ENCODE peak calls at places on chromosomes 12 and 14, in nine cellular contexts. One of them, this sample, is unnamed.

GRCh38 chr12:94954029-94954685 is 49.3 kb downstream of the NDUFA12 start:
- DNase-seq in activated T-helper 1 cell treated with anti-CD3 and anti-CD28 coated beads, Interleukin-2, amount 50 U/mL, for 16 hours: no peak
- DNase-seq in anterior cingulate cortex: no peak
- DNase-seq in iris pigment epithelial cell: peak
- DNase-seq in NCI-H1694: no peak
- DNase-seq in epithelial cell of proximal tubule: no peak
- DNase-seq in HTR-8/SVneo: peak
- DNase-seq in naive thymus-derived CD8-positive, alpha-beta T cell: no peak
- DNase-seq in C1 segment of cervical spinal cord: no peak
- DNase-seq in this sample: no peak

GRCh38 chr14:54622189-54622958 is 55.4 kb downstream of the SAMD4A start:
- DNase-seq in activated T-helper 1 cell treated with anti-CD3 and anti-CD28 coated beads, Interleukin-2, amount 50 U/mL, for 16 hours: no peak
- DNase-seq in anterior cingulate cortex: no peak
- DNase-seq in iris pigment epithelial cell: no peak
- DNase-seq in NCI-H1694: no peak
- DNase-seq in epithelial cell of proximal tubule: no peak
- DNase-seq in HTR-8/SVneo: no peak
- DNase-seq in naive thymus-derived CD8-positive, alpha-beta T cell: no peak
- DNase-seq in C1 segment of cervical spinal cord: no peak
- DNase-seq in this sample: peak

GRCh38 chr12:108752387-108752786 is 21.1 kb upstream of the CORO1C start:
- DNase-seq in activated T-helper 1 cell treated with anti-CD3 and anti-CD28 coated beads, Interleukin-2, amount 50 U/mL, for 16 hours: no peak
- DNase-seq in anterior cingulate cortex: no peak
- DNase-seq in iris pigment epithelial cell: no peak
- DNase-seq in NCI-H1694: peak
- DNase-seq in epithelial cell of proximal tubule: no peak
- DNase-seq in HTR-8/SVneo: no peak
- DNase-seq in naive thymus-derived CD8-positive, alpha-beta T cell: no peak
- DNase-seq in C1 segment of cervical spinal cord: no peak
- DNase-seq in this sample: no peak

GRCh38 chr12:52432559-52433207 is 1.5 kb downstream of the KRT75 start:
- DNase-seq in activated T-helper 1 cell treated with anti-CD3 and anti-CD28 coated beads, Interleukin-2, amount 50 U/mL, for 16 hours: no peak
- DNase-seq in anterior cingulate cortex: no peak
- DNase-seq in iris pigment epithelial cell: no peak
- DNase-seq in NCI-H1694: no peak
- DNase-seq in epithelial cell of proximal tubule: no peak
- DNase-seq in HTR-8/SVneo: no peak
- DNase-seq in naive thymus-derived CD8-positive, alpha-beta T cell: no peak
- DNase-seq in C1 segment of cervical spinal cord: no peak
- DNase-seq in this sample: no peak

GRCh38 chr12:31705651-31706050 is 23.2 kb downstream of the AMN1 start:
- DNase-seq in activated T-helper 1 cell treated with anti-CD3 and anti-CD28 coated beads, Interleukin-2, amount 50 U/mL, for 16 hours: no peak
- DNase-seq in anterior cingulate cortex: no peak
- DNase-seq in iris pigment epithelial cell: no peak
- DNase-seq in NCI-H1694: no peak
- DNase-seq in epithelial cell of proximal tubule: no peak
- DNase-seq in HTR-8/SVneo: no peak
- DNase-seq in naive thymus-derived CD8-positive, alpha-beta T cell: no peak
- DNase-seq in C1 segment of cervical spinal cord: no peak
- DNase-seq in this sample: no peak

GRCh38 chr14:76784266-76784874 is 23.1 kb downstream of the VASH1 start:
- DNase-seq in activated T-helper 1 cell treated with anti-CD3 and anti-CD28 coated beads, Interleukin-2, amount 50 U/mL, for 16 hours: no peak
- DNase-seq in anterior cingulate cortex: no peak
- DNase-seq in iris pigment epithelial cell: no peak
- DNase-seq in NCI-H1694: no peak
- DNase-seq in epithelial cell of proximal tubule: no peak
- DNase-seq in HTR-8/SVneo: no peak
- DNase-seq in naive thymus-derived CD8-positive, alpha-beta T cell: no peak
- DNase-seq in C1 segment of cervical spinal cord: no peak
- DNase-seq in this sample: no peak

GRCh38 chr14:69069020-69069421 is 83.9 kb downstream of the DCAF5 start:
- DNase-seq in activated T-helper 1 cell treated with anti-CD3 and anti-CD28 coated beads, Interleukin-2, amount 50 U/mL, for 16 hours: no peak
- DNase-seq in anterior cingulate cortex: peak
- DNase-seq in iris pigment epithelial cell: peak
- DNase-seq in NCI-H1694: no peak
- DNase-seq in epithelial cell of proximal tubule: peak
- DNase-seq in HTR-8/SVneo: no peak
- DNase-seq in naive thymus-derived CD8-positive, alpha-beta T cell: no peak
- DNase-seq in C1 segment of cervical spinal cord: no peak
- DNase-seq in this sample: no peak

GRCh38 chr12:112837629-112838191 is 46.2 kb downstream of the RPH3A start:
- DNase-seq in activated T-helper 1 cell treated with anti-CD3 and anti-CD28 coated beads, Interleukin-2, amount 50 U/mL, for 16 hours: no peak
- DNase-seq in anterior cingulate cortex: no peak
- DNase-seq in iris pigment epithelial cell: peak
- DNase-seq in NCI-H1694: no peak
- DNase-seq in epithelial cell of proximal tubule: peak
- DNase-seq in HTR-8/SVneo: peak
- DNase-seq in naive thymus-derived CD8-positive, alpha-beta T cell: no peak
- DNase-seq in C1 segment of cervical spinal cord: no peak
- DNase-seq in this sample: no peak

GRCh38 chr14:76780360-76780759 is 19.1 kb downstream of the VASH1 start:
- DNase-seq in activated T-helper 1 cell treated with anti-CD3 and anti-CD28 coated beads, Interleukin-2, amount 50 U/mL, for 16 hours: no peak
- DNase-seq in anterior cingulate cortex: no peak
- DNase-seq in iris pigment epithelial cell: no peak
- DNase-seq in NCI-H1694: no peak
- DNase-seq in epithelial cell of proximal tubule: no peak
- DNase-seq in HTR-8/SVneo: no peak
- DNase-seq in naive thymus-derived CD8-positive, alpha-beta T cell: no peak
- DNase-seq in C1 segment of cervical spinal cord: no peak
- DNase-seq in this sample: no peak

This sample was measured in stimulated activated CD4-positive, alpha-beta T cell treated with anti-CD3 and anti-CD28 coated beads, Interleukin-12 subunit alpha, Interleukin-12 subunit beta, amount 100 ng/mL, for 24 hours.